ENCODE peak calls at places on chromosomes 7 and 10, in seven cellular contexts. Z is heart left ventricle, O is HepG2, M is GM12891, L is Peyer's patch, I is esophagus squamous epithelium, P is thyroid gland. N is an unnamed sample.

GRCh38 chr10:47423476-47423875 is 39.4 kb upstream of the ZNF488 start:
- DNase-seq in Z (no peak), O (no peak), M (no peak), L (no peak), I (no peak), P (no peak), N (no peak)

GRCh38 chr10:78731675-78732074 is 337.1 kb upstream of the ZMIZ1 start:
- DNase-seq in Z (no peak), O (no peak), M (no peak), L (no peak), I (no peak), P (no peak), N (no peak)

GRCh38 chr7:129468087-129468486 is 33.9 kb downstream of the STRIP2 start:
- DNase-seq in Z (no peak), O (no peak), M (no peak), L (no peak), I (no peak), P (peak), N (no peak)

GRCh38 chr10:35208536-35208935 is 81.9 kb downstream of the CREM start:
- DNase-seq in Z (no peak), O (no peak), M (no peak), L (no peak), I (no peak), P (no peak), N (no peak)

GRCh38 chr7:19958309-19958896 is 185.0 kb upstream of the TMEM196 start:
- DNase-seq in Z (no peak), O (peak), M (no peak), L (no peak), I (no peak), P (no peak), N (peak)

GRCh38 chr7:31814187-31814586 is 127.2 kb downstream of the PPP1R17 start:
- DNase-seq in Z (no peak), O (peak), M (no peak), L (no peak), I (no peak), P (no peak), N (no peak)

GRCh38 chr10:90289037-90289436 is 568.8 kb downstream of the HTR7 start:
- DNase-seq in Z (no peak), O (no peak), M (no peak), L (no peak), I (no peak), P (no peak), N (no peak)

GRCh38 chr7:146791344-146792300 is 675.0 kb downstream of the CNTNAP2 start:
- DNase-seq in Z (no peak), O (no peak), M (no peak), L (no peak), I (no peak), P (no peak), N (no peak)

GRCh38 chr10:77163670-77164348 is 473.8 kb downstream of the KCNMA1 start:
- DNase-seq in Z (no peak), O (peak), M (no peak), L (peak), I (no peak), P (no peak), N (peak)

GRCh38 chr10:18608581-18608980 is 42.8 kb downstream of the NSUN6 start:
- DNase-seq in Z (no peak), O (no peak), M (no peak), L (no peak), I (no peak), P (no peak), N (no peak)

GRCh38 chr10:4196948-4197390 is 412.0 kb upstream of the KLF6 start:
- DNase-seq in Z (no peak), O (no peak), M (no peak), L (no peak), I (no peak), P (no peak), N (no peak)

GRCh38 chr10:33336606-33337334 is 2.3 kb upstream of the NRP1 start:
- DNase-seq in Z (peak), O (no peak), M (peak), L (peak), I (no peak), P (peak), N (no peak)

GRCh38 chr7:41189866-41190265 is 513.0 kb downstream of the INHBA start:
- DNase-seq in Z (no peak), O (no peak), M (no peak), L (no peak), I (no peak), P (no peak), N (peak)

GRCh38 chr7:24668922-24669635 is 88.2 kb downstream of the GSDME start:
- DNase-seq in Z (no peak), O (no peak), M (no peak), L (peak), I (no peak), P (no peak), N (no peak)

GRCh38 chr10:78757542-78757941 is 311.2 kb upstream of the ZMIZ1 start:
- DNase-seq in Z (peak), O (no peak), M (no peak), L (no peak), I (no peak), P (no peak), N (peak)

GRCh38 chr10:22651276-22651980 is 63.0 kb downstream of the PIP4K2A start:
- DNase-seq in Z (no peak), O (no peak), M (no peak), L (no peak), I (no peak), P (no peak), N (no peak)

GRCh38 chr7:93980744-93981479 is 23.2 kb downstream of the BET1 start:
- DNase-seq in Z (no peak), O (no peak), M (no peak), L (no peak), I (no peak), P (no peak), N (no peak)

GRCh38 chr7:141073173-141073640 is 657 bp upstream of the TMEM178B start:
- DNase-seq in Z (peak), O (peak), M (peak), L (no peak), I (no peak), P (peak), N (no peak)

GRCh38 chr7:78173192-78173591 is 374.6 kb downstream of the PHTF2 start:
- DNase-seq in Z (no peak), O (no peak), M (no peak), L (no peak), I (no peak), P (no peak), N (no peak)

GRCh38 chr10:19719320-19719719 is 96.9 kb upstream of the PLXDC2 start:
- DNase-seq in Z (no peak), O (no peak), M (no peak), L (no peak), I (no peak), P (no peak), N (no peak)

GRCh38 chr7:131546583-131547111 is 9.8 kb downstream of the PODXL start:
- DNase-seq in Z (no peak), O (peak), M (no peak), L (no peak), I (no peak), P (no peak), N (no peak)

GRCh38 chr10:1581189-1581588 is 156.1 kb downstream of the ADARB2 start:
- DNase-seq in Z (no peak), O (no peak), M (no peak), L (no peak), I (no peak), P (no peak), N (no peak)

GRCh38 chr7:143499246-143499645 is 21.6 kb downstream of the TAS2R41 start:
- DNase-seq in Z (peak), O (no peak), M (no peak), L (no peak), I (no peak), P (no peak), N (no peak)

GRCh38 chr10:9608592-9608991 is 1409.1 kb upstream of the CELF2 start:
- DNase-seq in Z (no peak), O (no peak), M (no peak), L (no peak), I (no peak), P (no peak), N (no peak)

GRCh38 chr10:96829029-96829773 is 2.9 kb upstream of the LCOR start:
- DNase-seq in Z (no peak), O (no peak), M (no peak), L (no peak), I (no peak), P (no peak), N (no peak)
- TF ChIP-seq POLR2A in Z (no peak), O (no peak), M (no peak), L (no peak), I (no peak), P (no peak), N (no peak)

DNA sequence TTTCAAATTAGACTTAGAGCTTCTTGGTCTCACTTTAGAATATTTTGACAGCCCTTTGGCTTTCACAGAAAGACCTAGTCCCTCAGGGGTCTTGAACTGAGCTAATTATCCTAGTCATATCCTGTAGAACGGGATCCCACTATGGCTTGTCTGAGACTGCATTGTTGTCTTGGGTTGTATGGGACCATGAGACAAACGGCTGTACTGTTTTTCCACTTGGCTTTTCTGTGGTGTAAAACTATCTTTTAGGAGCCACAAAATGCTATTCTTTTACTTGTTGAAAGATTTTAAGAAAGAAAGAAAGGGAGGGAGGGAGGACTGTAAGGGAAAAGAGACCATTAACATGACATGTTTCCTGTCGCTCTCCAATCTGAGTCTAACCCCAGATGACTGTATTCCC is 432.5 kb downstream of the AUTS2 start:
- DNase-seq in Z (no peak), O (no peak), M (no peak), L (no peak), I (no peak), P (no peak), N (no peak)
- TF ChIP-seq POLR2A in Z (no peak), O (no peak), M (no peak), L (no peak), I (no peak), P (no peak), N (no peak)

DNA sequence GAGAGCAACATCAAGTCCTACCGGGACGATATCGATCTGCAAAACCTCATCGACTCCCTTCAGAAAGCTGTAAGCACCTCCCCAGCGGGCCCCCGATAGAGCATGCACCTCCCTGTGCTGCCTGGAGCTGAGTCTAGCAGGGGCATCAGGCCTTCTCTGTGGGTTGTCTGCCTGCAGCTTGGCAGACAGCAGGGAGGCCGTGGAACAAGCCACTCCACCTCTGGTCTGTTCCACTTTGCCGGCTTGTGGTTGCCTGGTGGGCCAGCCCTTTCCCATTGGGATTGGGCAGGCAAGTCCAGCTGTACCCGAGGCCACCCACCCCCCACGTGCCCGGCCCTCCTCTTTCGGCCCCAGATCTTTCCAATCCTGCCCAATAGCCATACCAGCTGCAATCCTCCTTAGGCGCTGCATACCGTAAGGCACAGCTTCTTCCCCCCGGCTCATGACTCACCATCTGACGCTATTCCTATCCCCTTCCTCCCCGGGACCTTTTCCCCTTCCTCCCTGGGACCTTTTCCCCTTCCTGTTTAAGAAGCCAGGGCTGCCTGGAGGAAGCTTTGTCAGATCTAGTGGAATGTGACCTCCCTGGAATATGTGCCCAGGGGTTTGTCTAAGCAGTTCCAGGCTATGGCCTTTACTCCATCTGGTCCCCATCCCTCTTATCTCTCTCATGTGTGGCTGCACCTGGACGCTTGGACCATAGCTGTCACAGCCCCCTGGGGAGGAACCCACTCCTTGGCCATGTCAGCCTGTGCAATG is 28.1 kb upstream of the SH2D4B start:
- DNase-seq in Z (peak), O (no peak), M (no peak), L (no peak), I (no peak), P (no peak), N (peak)
- TF ChIP-seq POLR2A in Z (no peak), O (no peak), M (no peak), L (no peak), I (no peak), P (no peak), N (no peak)

GRCh38 chr10:113452146-113452545 is 100.7 kb upstream of the HABP2 start:
- DNase-seq in Z (no peak), O (no peak), M (no peak), L (no peak), I (no peak), P (no peak), N (no peak)

GRCh38 chr10:113449151-113449695 is 103.6 kb upstream of the HABP2 start:
- DNase-seq in Z (no peak), O (no peak), M (no peak), L (no peak), I (no peak), P (no peak), N (no peak)

GRCh38 chr10:113453351-113453750 is 99.5 kb upstream of the HABP2 start:
- DNase-seq in Z (no peak), O (no peak), M (no peak), L (no peak), I (no peak), P (no peak), N (no peak)

GRCh38 chr10:113450046-113450445 is 102.8 kb upstream of the HABP2 start:
- DNase-seq in Z (no peak), O (no peak), M (no peak), L (no peak), I (no peak), P (no peak), N (no peak)

GRCh38 chr10:113450906-113451305 is 101.9 kb upstream of the HABP2 start:
- DNase-seq in Z (no peak), O (no peak), M (no peak), L (no peak), I (no peak), P (no peak), N (no peak)
- TF ChIP-seq POLR2A in Z (no peak), O (no peak), M (no peak), L (no peak), I (no peak), P (no peak), N (no peak)

N was measured in H54.